ENCODE peak calls at places on chromosomes 12 and 14, in six cellular contexts. W is prostate gland, V is spleen, X is sigmoid colon, D is stomach, U is transverse colon. M is an unnamed sample.
A peak's percentile ranks its signal among the peaks of the same experiment; 100 is the strongest.

GRCh38 chr12:52142431-52142830 is 49.4 kb downstream of the KRT80 start:
- DNase-seq in W (no peak), V (no peak), X (no peak), D (no peak), U (no peak), M (no peak)

GRCh38 chr12:132556216-132556615 is 54.2 kb downstream of the LRCOL1 start:
- DNase-seq in W (no peak), V (no peak), X (no peak), D (no peak), U (no peak), M (no peak)

GRCh38 chr14:68898248-68899032 is 80.7 kb downstream of the ACTN1 start:
- DNase-seq in W (no peak), V (no peak), X (peak; percentile 84), D (no peak), U (no peak), M (no peak)

GRCh38 chr12:66963901-66964300 is 285.0 kb upstream of the GRIP1 start:
- DNase-seq in W (no peak), V (no peak), X (no peak), D (no peak), U (no peak), M (no peak)

GRCh38 chr12:2752676-2753371 is 41.9 kb upstream of the FKBP4 start:
- DNase-seq in W (peak; percentile 59), V (peak; percentile 86), X (peak; percentile 76), D (peak; percentile 79), U (peak; percentile 74), M (no peak)

GRCh38 chr14:104428860-104429259 is 150.7 kb upstream of the C14orf180 start:
- DNase-seq in W (no peak), V (no peak), X (no peak), D (no peak), U (no peak), M (no peak)

GRCh38 chr14:103555559-103556337 is 6.7 kb downstream of the BAG5 start:
- DNase-seq in W (no peak), V (peak; percentile 65), X (no peak), D (no peak), U (no peak), M (no peak)

GRCh38 chr14:99476864-99477263 is 3.8 kb downstream of the SETD3 start:
- DNase-seq in W (no peak), V (no peak), X (no peak), D (no peak), U (no peak), M (no peak)

GRCh38 chr12:124315316-124315924 is 20.5 kb downstream of the RFLNA start:
- DNase-seq in W (no peak), V (no peak), X (no peak), D (no peak), U (no peak), M (no peak)

GRCh38 chr12:108575199-108575912 is 13.0 kb downstream of the ISCU start:
- DNase-seq in W (no peak), V (no peak), X (peak; percentile 14), D (no peak), U (peak; percentile 1), M (peak; percentile 45)

GRCh38 chr14:100761481-100761880 is 34.8 kb downstream of the DLK1 start:
- DNase-seq in W (no peak), V (no peak), X (no peak), D (no peak), U (no peak), M (no peak)

GRCh38 chr12:60684988-60685655 is 1089.3 kb downstream of the SLC16A7 start:
- DNase-seq in W (no peak), V (no peak), X (no peak), D (no peak), U (no peak), M (no peak)
- H3K9me3 ChIP-seq in W (no peaks in the 10 kb centered on the region), V (no peaks in the 10 kb centered on the region), X (no peaks in the 10 kb centered on the region), D (no peaks in the 10 kb centered on the region), U (no peaks in the 10 kb centered on the region), M (no peaks in the 10 kb centered on the region)

GRCh38 chr12:71503579-71504470 is 64.2 kb downstream of the LGR5 start:
- DNase-seq in W (no peak), V (no peak), X (no peak), D (no peak), U (no peak), M (no peak)
- TF ChIP-seq POLR2AphosphoS5 in W (no peak), V (no peak), X (no peak), D (no peak), U (no peak), M (no peak)

DNA sequence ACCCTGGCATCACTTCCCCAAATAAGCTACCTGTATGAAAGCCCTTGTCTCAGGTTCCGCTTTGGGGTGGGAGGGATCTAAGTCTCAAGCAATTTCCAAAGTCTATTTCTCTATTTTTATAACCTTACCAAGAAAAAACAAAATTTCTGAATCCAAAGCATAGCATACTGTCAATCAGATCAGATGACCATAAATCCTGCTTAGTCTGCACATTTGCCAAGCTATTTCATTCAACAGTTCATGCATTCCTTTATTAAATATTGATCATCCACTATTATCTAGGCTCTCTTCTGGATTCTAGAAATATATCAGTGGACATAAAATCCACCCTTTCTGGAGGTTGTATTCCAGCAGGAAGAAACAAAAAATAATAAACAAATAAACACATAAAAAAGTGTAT is 263.5 kb upstream of the USP15 start:
- DNase-seq in W (no peak), V (no peak), X (no peak), D (no peak), U (no peak), M (no peak)
- H3K9me3 ChIP-seq in W (no peaks in the 10 kb centered on the region), V (no peaks in the 10 kb centered on the region), X (no peaks in the 10 kb centered on the region), D (no peaks in the 10 kb centered on the region), U (no peaks in the 10 kb centered on the region), M (no peaks in the 10 kb centered on the region)

GRCh38 chr14:63245893-63246292 is 41.6 kb downstream of the RHOJ start:
- DNase-seq in W (no peak), V (no peak), X (peak; percentile 75), D (no peak), U (no peak), M (no peak)
- TF ChIP-seq POLR2AphosphoS5 in W (no peak), V (no peak), X (peak; percentile 82), D (no peak), U (peak; percentile 41), M (no peak)

DNA sequence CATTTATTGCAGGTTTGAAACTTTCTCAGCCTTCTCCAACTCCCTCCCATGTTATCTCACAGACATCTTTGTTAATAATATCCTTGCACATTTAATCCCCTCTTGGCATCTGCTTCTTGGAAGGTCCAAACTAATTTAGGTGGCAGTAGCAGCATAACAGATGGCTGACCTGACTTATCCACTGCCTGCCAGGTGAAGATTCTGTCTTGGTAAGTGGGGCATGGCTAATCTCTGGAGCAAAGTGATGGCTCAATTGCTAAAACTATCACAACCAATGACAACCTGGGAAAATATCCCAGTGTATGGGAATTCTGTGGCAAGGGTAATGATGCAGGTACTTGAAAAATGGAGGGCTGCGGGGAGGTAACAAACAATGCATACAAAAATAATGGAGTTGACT is 58.2 kb upstream of the ALG10B start:
- DNase-seq in W (no peak), V (no peak), X (no peak), D (no peak), U (no peak), M (no peak)
- H3K9me3 ChIP-seq in W (no peaks in the 10 kb centered on the region), V (no peaks in the 10 kb centered on the region), X (peaks cover 2% of the 10 kb centered on the region), D (no peaks in the 10 kb centered on the region), U (no peaks in the 10 kb centered on the region), M (no peaks in the 10 kb centered on the region)

GRCh38 chr14:54798465-54799124 is 104.0 kb downstream of the GCH1 start:
- DNase-seq in W (no peak), V (no peak), X (no peak), D (no peak), U (no peak), M (no peak)
- TF ChIP-seq POLR2AphosphoS5 in W (no peak), V (no peak), X (no peak), D (no peak), U (no peak), M (no peak)

GRCh38 chr12:47689215-47689614 is 16.6 kb downstream of the RPAP3 start:
- DNase-seq in W (no peak), V (no peak), X (no peak), D (no peak), U (no peak), M (no peak)
- H3K9me3 ChIP-seq in W (no peaks in the 10 kb centered on the region), V (no peaks in the 10 kb centered on the region), X (no peaks in the 10 kb centered on the region), D (no peaks in the 10 kb centered on the region), U (no peaks in the 10 kb centered on the region), M (no peaks in the 10 kb centered on the region)

GRCh38 chr14:40271480-40271879 is 839.2 kb upstream of the FBXO33 start:
- DNase-seq in W (no peak), V (no peak), X (no peak), D (no peak), U (no peak), M (no peak)

GRCh38 chr14:40268236-40268635 is 836.0 kb upstream of the FBXO33 start:
- DNase-seq in W (no peak), V (no peak), X (no peak), D (no peak), U (no peak), M (no peak)

GRCh38 chr14:40273417-40273816 is 841.2 kb upstream of the FBXO33 start:
- DNase-seq in W (no peak), V (no peak), X (no peak), D (no peak), U (no peak), M (no peak)

DNA sequence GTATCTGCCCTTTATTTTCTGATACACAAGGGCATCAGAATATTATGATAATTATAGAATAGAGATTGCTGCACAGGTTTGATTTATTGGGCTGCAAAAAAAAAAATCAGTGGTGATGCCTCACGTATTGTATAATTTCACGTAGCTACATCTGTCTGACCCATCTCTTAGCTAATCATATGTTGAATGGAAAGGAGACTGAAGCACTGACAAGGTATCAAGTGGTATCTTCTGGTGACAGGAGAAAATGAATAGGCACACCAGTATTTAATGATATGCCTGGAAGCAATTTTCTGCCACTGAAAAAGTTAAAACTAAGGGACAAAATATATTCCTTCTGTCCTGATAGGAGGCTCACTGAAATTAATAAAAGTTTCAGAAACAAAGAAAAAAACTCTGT is 837.2 kb upstream of the FBXO33 start:
- DNase-seq in W (no peak), V (no peak), X (no peak), D (no peak), U (no peak), M (no peak)
- TF ChIP-seq POLR2AphosphoS5 in W (no peak), V (no peak), X (no peak), D (no peak), U (no peak), M (no peak)

GRCh38 chr14:105989746-105990302 is 463.4 kb downstream of the TMEM121 start:
- DNase-seq in W (no peak), V (no peak), X (no peak), D (no peak), U (no peak), M (no peak)

GRCh38 chr14:105982664-105983063 is 456.3 kb downstream of the TMEM121 start:
- DNase-seq in W (no peak), V (no peak), X (no peak), D (no peak), U (no peak), M (no peak)

GRCh38 chr14:105986896-105987284 is 460.5 kb downstream of the TMEM121 start:
- DNase-seq in W (no peak), V (no peak), X (no peak), D (no peak), U (no peak), M (no peak)

GRCh38 chr14:105987563-105987962 is 461.2 kb downstream of the TMEM121 start:
- DNase-seq in W (no peak), V (no peak), X (no peak), D (no peak), U (no peak), M (no peak)
- H3K9me3 ChIP-seq in W (no peaks in the 10 kb centered on the region), V (no peaks in the 10 kb centered on the region), X (no peaks in the 10 kb centered on the region), D (no peaks in the 10 kb centered on the region), U (no peaks in the 10 kb centered on the region), M (no peaks in the 10 kb centered on the region)